ENCODE peak calls at places on chromosomes 12 and 14, in seven cellular contexts. T is stimulated activated CD4-positive, alpha-beta T cell treated with anti-CD3 and anti-CD28 coated beads, Interleukin-15, amount 100 ng/mL, for 1 hour; H is heart left ventricle; E is right cardiac atrium; Y is stimulated activated CD8-positive, alpha-beta memory T cell treated with anti-CD3 and anti-CD28 coated beads, Interleukin-7, amount 100 ng/mL, for 4 hours; P is fibroblast of lung; F is HTR-8/SVneo. A is an unnamed sample.

GRCh38 chr12:49671051-49671765 is 36.0 kb downstream of the FMNL3 start:
- DNase-seq in Y (peak; percentile 57), H (no peak), T (peak; percentile 29), P (no peak), E (no peak), F (no peak), A (peak; percentile 13)

GRCh38 chr12:122471324-122472226 is 29.2 kb downstream of the ZCCHC8 start:
- DNase-seq in T (no peak), P (peak; percentile 69), F (peak; percentile 56), H (no peak), Y (no peak), E (no peak), A (no peak)

GRCh38 chr14:100069161-100069800 is 4.1 kb downstream of the EVL start:
- DNase-seq in F (no peak), E (no peak), P (no peak), Y (no peak), H (no peak), T (no peak), A (no peak)

GRCh38 chr12:40198601-40199000 is 26.2 kb upstream of the LRRK2 start:
- DNase-seq in Y (no peak), H (no peak), T (no peak), F (no peak), E (no peak), P (no peak), A (no peak)

GRCh38 chr12:111293266-111294009 is 75.5 kb downstream of the PHETA1 start:
- DNase-seq in E (no peak), P (no peak), Y (no peak), T (no peak), F (no peak), H (no peak), A (no peak)

GRCh38 chr12:10716704-10717315 is 6.3 kb downstream of the YBX3 start:
- DNase-seq in Y (no peak), T (no peak), P (peak; percentile 95), H (peak; percentile 87), E (peak; percentile 89), F (peak; percentile 69), A (no peak)

GRCh38 chr14:96060161-96060933 is 21.2 kb downstream of the C14orf132 start:
- DNase-seq in T (no peak), E (no peak), P (no peak), Y (no peak), F (no peak), H (no peak), A (no peak)

GRCh38 chr14:104729835-104730181 is 5.8 kb downstream of the ADSS1 start:
- DNase-seq in T (no peak), Y (no peak), E (no peak), H (no peak), F (no peak), P (no peak), A (no peak)

GRCh38 chr12:118685983-118686607 is 295.2 kb upstream of the SRRM4 start:
- DNase-seq in H (no peak), T (no peak), E (no peak), Y (no peak), F (no peak), P (no peak), A (no peak)

GRCh38 chr14:100523536-100524025 is 63.6 kb downstream of the BEGAIN start:
- DNase-seq in P (no peak), E (no peak), Y (no peak), F (no peak), H (peak; percentile 11), T (no peak), A (no peak)

GRCh38 chr12:54987611-54988231 is 3.2 kb upstream of the TESPA1 start:
- DNase-seq in E (no peak), P (no peak), F (no peak), T (no peak), Y (no peak), H (no peak), A (no peak)

A was measured in NK-92 treated with Interleukin-12 subunit alpha and Interleukin-12 subunit beta, amount 100 ng/mL, for 24 hours.